ENCODE peak calls at places on chromosomes 7 and 10, in seven cellular contexts. J is choroid plexus epithelial cell; G is astrocyte; M is lower leg skin; P is fibroblast of lung; W is naive thymus-derived CD4-positive, alpha-beta T cell; N is epithelial cell of esophagus. U is an unnamed sample.

GRCh38 chr10:24209421-24209770 is 458 bp downstream of the KIAA1217 start:
- DNase-seq in J (peak; percentile 47), G (peak; percentile 59), M (peak; percentile 68), P (peak; percentile 66), W (no peak), N (peak; percentile 90), U (peak; percentile 91)

GRCh38 chr10:11336703-11337102 is 274.7 kb downstream of the USP6NL start:
- DNase-seq in J (no peak), G (no peak), M (no peak), P (no peak), W (no peak), N (no peak), U (no peak)

GRCh38 chr10:96208271-96208670 is 63.1 kb downstream of the BLNK start:
- DNase-seq in J (no peak), G (no peak), M (no peak), P (no peak), W (no peak), N (no peak), U (no peak)

GRCh38 chr7:11768263-11768662 is 63.7 kb downstream of the THSD7A start:
- DNase-seq in J (no peak), G (no peak), M (no peak), P (no peak), W (no peak), N (no peak), U (no peak)

GRCh38 chr7:95323410-95324129 is 762 bp downstream of the PON1 start:
- DNase-seq in J (no peak), G (no peak), M (no peak), P (no peak), W (no peak), N (no peak), U (no peak)

GRCh38 chr7:80186721-80187120 is 52.1 kb downstream of the GNAI1 start:
- DNase-seq in J (no peak), G (peak; percentile 6), M (no peak), P (no peak), W (no peak), N (no peak), U (no peak)

GRCh38 chr10:34031410-34031809 is 696.9 kb upstream of the NRP1 start:
- DNase-seq in J (peak; percentile 63), G (peak; percentile 66), M (peak; percentile 91), P (peak; percentile 78), W (no peak), N (peak; percentile 30), U (peak; percentile 27)

GRCh38 chr7:116582806-116583444 is 58.1 kb downstream of the CAV1 start:
- DNase-seq in J (peak; percentile 79), G (peak; percentile 49), M (no peak), P (peak; percentile 52), W (no peak), N (no peak), U (no peak)

GRCh38 chr7:99257065-99257464 is 15.6 kb upstream of the MYH16 start:
- DNase-seq in J (no peak), G (no peak), M (no peak), P (no peak), W (no peak), N (no peak), U (no peak)

GRCh38 chr7:111741811-111742240 is 179.5 kb upstream of the IMMP2L start:
- DNase-seq in J (peak; percentile 90), G (peak; percentile 47), M (no peak), P (peak; percentile 63), W (peak; percentile 20), N (peak; percentile 85), U (peak; percentile 80)

DNA sequence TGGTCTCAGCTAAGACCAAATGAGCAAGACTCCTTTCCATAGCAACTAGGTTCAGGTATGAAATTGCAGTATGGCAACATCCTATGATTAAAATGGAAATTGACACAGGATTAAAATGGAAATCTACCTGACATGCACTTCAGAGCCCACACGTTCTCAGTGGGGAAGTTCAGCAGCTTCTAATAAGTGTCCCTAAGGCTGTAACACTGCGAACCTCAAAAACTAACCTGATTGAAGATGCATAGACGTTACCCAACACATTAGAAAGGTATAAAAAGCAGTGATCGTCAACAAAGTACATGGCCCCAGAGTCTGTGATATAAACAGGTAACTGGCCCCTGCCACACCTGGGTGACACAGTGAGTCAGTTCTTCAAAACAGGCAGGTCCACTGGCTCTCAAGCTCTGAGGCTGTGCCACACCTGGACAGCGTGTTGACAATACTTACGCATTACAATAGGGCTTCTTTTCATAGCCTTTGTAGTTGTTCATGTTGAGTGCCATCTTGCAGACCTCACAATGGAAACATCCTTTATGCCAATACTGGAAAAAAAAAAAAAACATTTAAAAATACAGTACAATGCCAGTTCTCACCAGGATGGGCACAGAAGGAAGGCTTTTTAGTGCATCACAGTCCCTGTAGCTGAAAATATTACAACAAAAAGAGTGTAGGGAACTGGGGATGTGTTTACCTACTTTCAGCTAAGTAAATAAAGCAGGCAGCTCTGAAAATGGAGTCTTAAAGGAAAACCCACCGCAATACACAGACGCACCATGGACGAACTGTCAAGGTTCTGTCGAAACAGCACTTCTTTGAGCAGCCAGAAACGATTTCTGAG is 275.0 kb upstream of the NEBL start:
- DNase-seq in J (no peak), G (no peak), M (no peak), P (no peak), W (no peak), N (peak; percentile 27), U (no peak)
- H3K4me3 ChIP-seq in J (peak overlapping the region; percentile 77), G (peak overlapping the region; percentile 59), M (no peak overlapping the region), P (no peak overlapping the region), W (no peak overlapping the region), N (peak overlapping the region; percentile 63), U (peak overlapping the region; percentile 94)

GRCh38 chr10:94461503-94461902 is 59.2 kb downstream of the TBC1D12 start:
- DNase-seq in J (no peak), G (no peak), M (no peak), P (no peak), W (no peak), N (no peak), U (no peak)
- H3K4me3 ChIP-seq in J (no peak overlapping the region), G (no peak overlapping the region), M (no peak overlapping the region), P (no peak overlapping the region), W (no peak overlapping the region), N (no peak overlapping the region), U (no peak overlapping the region)

GRCh38 chr10:113959383-113959760 is 84.3 kb upstream of the ADRB1 start:
- DNase-seq in J (no peak), G (no peak), M (no peak), P (no peak), W (no peak), N (peak; percentile 25), U (peak; percentile 39)
- H3K4me3 ChIP-seq in J (no peak overlapping the region), G (no peak overlapping the region), M (no peak overlapping the region), P (no peak overlapping the region), W (no peak overlapping the region), N (no peak overlapping the region), U (peak overlapping the region; percentile 0)

GRCh38 chr7:120992272-120993010 is 3.9 kb downstream of the CPED1 start:
- DNase-seq in J (no peak), G (no peak), M (no peak), P (no peak), W (no peak), N (no peak), U (no peak)
- H3K4me3 ChIP-seq in J (peak overlapping the region; percentile 12), G (no peak overlapping the region), M (no peak overlapping the region), P (peak overlapping the region; percentile 94), W (no peak overlapping the region), N (no peak overlapping the region), U (no peak overlapping the region)

U was measured in bronchial epithelial cell.